ENCODE peak calls at places on chromosomes 13 and 19, in eight cellular contexts. H is fibroblast of lung, F is SK-N-SH, O is GM23338, C is mammary epithelial cell, K is PC-3, U is GM23248, S is hepatocyte. R is an unnamed sample.

GRCh38 chr19:32469796-32470195 is 64.2 kb downstream of the DPY19L3 start:
- DNase-seq in C (no peak), K (no peak), U (peak), S (no peak), O (no peak), H (no peak), F (no peak), R (no peak)

GRCh38 chr13:33931397-33931987 is 113.5 kb downstream of the RFC3 start:
- DNase-seq in S (peak), H (peak), O (peak), K (peak), U (peak), F (peak), C (peak), R (peak)

GRCh38 chr13:26914624-26915023 is 154.0 kb upstream of the GPR12 start:
- DNase-seq in U (no peak), C (peak), F (no peak), H (peak), S (no peak), O (no peak), K (no peak), R (no peak)

GRCh38 chr13:37270206-37271001 is 164.9 kb upstream of the CSNK1A1L start:
- DNase-seq in O (peak), H (peak), C (no peak), F (no peak), K (no peak), U (no peak), S (no peak), R (no peak)

GRCh38 chr13:88294368-88294767 is 623.2 kb downstream of the SLITRK5 start:
- DNase-seq in U (no peak), F (no peak), C (no peak), H (no peak), K (no peak), O (no peak), S (no peak), R (no peak)

GRCh38 chr13:75180805-75181455 is 301.0 kb downstream of the TBC1D4 start:
- DNase-seq in F (no peak), K (peak), O (no peak), C (no peak), U (peak), H (peak), S (no peak), R (peak)

GRCh38 chr13:22960827-22961226 is 220.0 kb upstream of the SGCG start:
- DNase-seq in H (no peak), S (no peak), K (no peak), U (no peak), F (no peak), O (no peak), C (no peak), R (no peak)

GRCh38 chr13:41428155-41428554 is 29.2 kb upstream of the RGCC start:
- DNase-seq in S (no peak), O (peak), H (no peak), U (peak), F (peak), K (no peak), C (no peak), R (no peak)

GRCh38 chr13:41610426-41610825 is 153.1 kb downstream of the RGCC start:
- DNase-seq in H (peak), C (peak), F (no peak), U (peak), S (peak), O (no peak), K (peak), R (peak)

GRCh38 chr19:6218497-6219146 is 61.2 kb downstream of the MLLT1 start:
- DNase-seq in S (peak), U (peak), O (peak), H (peak), C (peak), K (peak), F (peak), R (peak)

GRCh38 chr13:46893820-46894533 is 2.9 kb downstream of the HTR2A start:
- DNase-seq in F (peak), K (peak), O (peak), S (peak), C (peak), H (peak), U (peak), R (peak)

GRCh38 chr13:110012102-110012739 is 225.8 kb upstream of the IRS2 start:
- DNase-seq in K (peak), O (no peak), S (peak), H (peak), F (no peak), C (peak), U (peak), R (peak)

GRCh38 chr13:106133025-106133424 is 402.4 kb downstream of the EFNB2 start:
- DNase-seq in C (peak), H (peak), S (no peak), K (peak), O (no peak), U (peak), F (no peak), R (peak)

GRCh38 chr19:4007836-4008539 is 452 bp downstream of the PIAS4 start:
- DNase-seq in S (peak), H (no peak), O (peak), F (peak), U (peak), K (no peak), C (no peak), R (peak)

GRCh38 chr19:45591004-45591637 is 6.5 kb upstream of the OPA3 start:
- DNase-seq in O (peak), H (peak), K (no peak), S (peak), C (peak), U (peak), F (peak), R (no peak)

GRCh38 chr13:37954191-37954590 is 84.6 kb upstream of the TRPC4 start:
- DNase-seq in H (no peak), K (peak), S (no peak), F (no peak), C (peak), U (no peak), O (no peak), R (no peak)

GRCh38 chr19:48752511-48753365 is at the start of gene FUT1:
- DNase-seq in S (peak), C (peak), O (peak), U (peak), H (no peak), F (peak), K (peak), R (no peak)

GRCh38 chr19:7497292-7497691 is 8.5 kb upstream of the PEX11G start:
- DNase-seq in H (no peak), U (peak), K (no peak), F (no peak), S (no peak), O (peak), C (no peak), R (no peak)

GRCh38 chr13:34696296-34696695 is 245.8 kb upstream of the NBEA start:
- DNase-seq in F (no peak), C (no peak), H (no peak), U (no peak), O (no peak), K (no peak), S (no peak), R (no peak)

GRCh38 chr19:6765738-6766356 is 1.4 kb downstream of the SH2D3A start:
- DNase-seq in O (peak), C (peak), K (peak), S (peak), H (no peak), U (no peak), F (no peak), R (no peak)

GRCh38 chr13:111662895-111663294 is 342.5 kb downstream of the TEX29 start:
- DNase-seq in F (no peak), O (no peak), S (no peak), U (no peak), C (no peak), H (no peak), K (no peak), R (no peak)

GRCh38 chr13:110689711-110690110 is 16.2 kb downstream of the CARS2 start:
- DNase-seq in U (no peak), O (no peak), C (no peak), H (no peak), F (no peak), K (no peak), S (no peak), R (no peak)

GRCh38 chr13:46057251-46058015 is 4.9 kb upstream of the ZC3H13 start:
- DNase-seq in S (no peak), U (peak), K (no peak), H (no peak), C (peak), F (no peak), O (no peak), R (no peak)

GRCh38 chr13:102983496-102983895 is 82.7 kb downstream of the SLC10A2 start:
- DNase-seq in H (no peak), O (no peak), K (no peak), C (peak), U (peak), F (no peak), S (no peak), R (no peak)

GRCh38 chr13:31053098-31053497 is 108.6 kb downstream of the HSPH1 start:
- DNase-seq in K (peak), O (no peak), U (peak), C (peak), F (no peak), S (no peak), H (no peak), R (no peak)

GRCh38 chr13:98184796-98185195 is 7.7 kb upstream of the RNF113B start:
- DNase-seq in U (peak), O (no peak), H (no peak), C (no peak), S (no peak), K (no peak), F (no peak), R (no peak)

GRCh38 chr19:39416152-39416551 is 3.7 kb downstream of the PLEKHG2 start:
- DNase-seq in H (no peak), O (no peak), S (no peak), F (no peak), K (no peak), C (no peak), U (no peak), R (no peak)

GRCh38 chr19:38386300-38386967 is 1.4 kb downstream of the GGN start:
- DNase-seq in S (peak), H (no peak), F (no peak), K (no peak), C (no peak), U (no peak), O (peak), R (no peak)

GRCh38 chr13:102020611-102021216 is 381.1 kb downstream of the FGF14 start:
- DNase-seq in U (no peak), C (peak), O (no peak), H (no peak), K (peak), F (no peak), S (no peak), R (no peak)

GRCh38 chr13:48595330-48596127 is 58.2 kb upstream of the CYSLTR2 start:
- DNase-seq in C (peak), F (peak), H (peak), O (peak), S (peak), K (peak), U (peak), R (peak)

GRCh38 chr19:10112895-10113591 is 1.6 kb downstream of the P2RY11 start:
- DNase-seq in K (peak), C (no peak), O (peak), S (peak), U (peak), F (peak), H (no peak), R (no peak)

DNA sequence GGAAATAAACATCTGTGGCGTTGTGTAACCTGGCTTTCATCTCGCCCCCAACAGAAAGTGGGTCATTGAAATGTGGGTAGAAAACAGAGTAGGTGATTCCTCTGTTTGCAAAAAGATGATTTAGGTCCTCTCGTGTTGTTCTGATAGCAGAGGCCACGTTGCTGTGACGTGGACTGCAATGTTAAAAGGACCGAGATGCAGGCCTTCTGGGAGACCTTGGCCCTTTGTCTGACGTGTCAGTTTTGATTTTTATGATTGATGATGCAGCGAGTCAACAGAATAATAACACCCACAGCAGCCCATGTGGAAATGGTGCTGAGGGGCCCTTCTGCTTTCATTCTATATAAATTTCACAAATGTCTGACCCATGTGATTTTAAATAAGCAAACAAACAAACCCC is 68.9 kb downstream of the FGF9 start:
- DNase-seq in C (no peak), K (no peak), H (no peak), U (no peak), S (no peak), O (no peak), F (no peak), R (no peak)
- H3K4me2 ChIP-seq in C (no peak), K (no peak), H (no peak), U (no peak), S (no peak), O (no peak), F (no peak), R (no peak)

DNA sequence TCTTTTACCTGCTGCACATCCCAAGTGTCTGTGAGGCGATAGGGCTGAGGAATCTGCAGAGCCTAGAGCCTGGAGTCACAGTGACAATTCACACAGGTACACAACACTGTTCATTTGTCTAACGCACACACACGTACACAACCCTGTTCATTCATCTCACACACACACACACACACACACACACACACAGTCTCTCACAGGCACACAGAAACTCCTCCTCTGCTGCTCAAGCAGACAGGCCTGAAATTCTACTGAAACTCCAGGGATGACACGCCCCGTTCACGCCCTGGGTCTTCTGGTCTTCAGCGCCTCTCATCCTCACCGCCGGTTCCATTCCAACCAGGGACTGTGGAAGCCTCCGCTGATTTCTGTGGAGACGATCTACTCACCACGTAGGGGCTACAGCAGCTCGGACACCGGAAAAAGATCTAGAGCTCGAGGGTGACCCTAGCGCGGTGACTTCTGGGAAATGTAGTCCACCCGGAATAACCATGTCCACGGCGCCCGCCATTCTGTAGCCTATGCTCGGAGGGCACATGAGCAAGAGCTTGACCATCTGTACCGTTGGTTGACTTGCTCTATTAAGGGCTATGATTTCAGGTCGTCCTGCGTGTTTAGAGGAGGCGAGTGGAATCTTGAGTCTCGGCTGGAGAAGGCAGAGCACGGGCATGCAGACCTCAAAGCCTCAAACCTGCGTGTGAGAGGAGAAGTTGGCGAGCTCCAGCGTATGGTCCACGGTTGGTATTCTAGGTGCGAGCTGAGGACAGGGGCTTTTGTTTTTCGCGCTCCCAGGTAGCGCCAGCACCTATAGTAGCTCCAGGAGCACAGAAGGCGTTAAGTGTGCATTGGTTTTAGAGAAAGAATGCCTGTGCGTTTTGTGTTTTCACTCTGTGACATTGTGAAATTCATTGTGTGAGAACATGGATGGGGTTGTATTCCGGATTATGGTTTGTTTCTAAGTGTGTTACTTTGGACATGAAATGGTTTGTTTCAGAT is 33.4 kb downstream of the ZNF45 start:
- DNase-seq in H (peak), O (peak), F (peak), U (peak), C (peak), K (no peak), S (peak), R (peak)
- H3K4me2 ChIP-seq in H (peak), O (peak), F (peak), U (peak), C (peak), K (no peak), S (peak), R (peak)

DNA sequence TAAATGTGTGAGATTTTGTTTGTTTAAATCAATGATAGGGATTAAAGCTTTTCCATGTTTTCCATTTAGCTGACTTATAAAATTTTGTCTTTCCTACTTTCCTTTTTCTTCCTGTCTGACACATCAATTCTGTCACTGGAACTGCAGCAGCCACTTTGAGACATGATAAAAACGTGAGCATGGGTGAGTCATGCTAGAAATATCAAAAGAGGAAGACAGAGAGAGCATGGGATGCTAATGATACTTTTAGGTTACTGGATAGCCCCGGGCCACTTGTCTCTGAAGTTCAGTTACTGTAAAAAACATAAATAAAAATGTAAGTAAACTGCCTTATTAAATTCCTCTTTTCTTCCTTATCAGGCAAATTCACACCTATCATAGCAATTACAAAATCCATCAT is 1332.0 kb upstream of the PCDH20 start:
- DNase-seq in U (peak), K (peak), F (no peak), S (peak), C (no peak), H (no peak), O (no peak), R (no peak)
- H3K4me2 ChIP-seq in U (no peak), K (no peak), F (no peak), S (no peak), C (no peak), H (no peak), O (no peak), R (no peak)

GRCh38 chr13:21476893-21477472 is 17.9 kb upstream of the ZDHHC20 start:
- DNase-seq in O (peak), K (peak), S (peak), H (peak), U (peak), C (peak), F (peak), R (peak)

GRCh38 chr13:21475115-21475514 is 16.0 kb upstream of the ZDHHC20 start:
- DNase-seq in H (no peak), F (no peak), C (no peak), S (no peak), K (no peak), O (no peak), U (no peak), R (no peak)

GRCh38 chr13:21481359-21481758 is 22.3 kb upstream of the ZDHHC20 start:
- DNase-seq in C (peak), O (no peak), U (peak), K (peak), F (peak), S (no peak), H (no peak), R (no peak)

GRCh38 chr13:21483748-21484147 is 24.6 kb upstream of the ZDHHC20 start:
- DNase-seq in U (no peak), H (no peak), O (no peak), K (no peak), S (no peak), F (no peak), C (no peak), R (no peak)

DNA sequence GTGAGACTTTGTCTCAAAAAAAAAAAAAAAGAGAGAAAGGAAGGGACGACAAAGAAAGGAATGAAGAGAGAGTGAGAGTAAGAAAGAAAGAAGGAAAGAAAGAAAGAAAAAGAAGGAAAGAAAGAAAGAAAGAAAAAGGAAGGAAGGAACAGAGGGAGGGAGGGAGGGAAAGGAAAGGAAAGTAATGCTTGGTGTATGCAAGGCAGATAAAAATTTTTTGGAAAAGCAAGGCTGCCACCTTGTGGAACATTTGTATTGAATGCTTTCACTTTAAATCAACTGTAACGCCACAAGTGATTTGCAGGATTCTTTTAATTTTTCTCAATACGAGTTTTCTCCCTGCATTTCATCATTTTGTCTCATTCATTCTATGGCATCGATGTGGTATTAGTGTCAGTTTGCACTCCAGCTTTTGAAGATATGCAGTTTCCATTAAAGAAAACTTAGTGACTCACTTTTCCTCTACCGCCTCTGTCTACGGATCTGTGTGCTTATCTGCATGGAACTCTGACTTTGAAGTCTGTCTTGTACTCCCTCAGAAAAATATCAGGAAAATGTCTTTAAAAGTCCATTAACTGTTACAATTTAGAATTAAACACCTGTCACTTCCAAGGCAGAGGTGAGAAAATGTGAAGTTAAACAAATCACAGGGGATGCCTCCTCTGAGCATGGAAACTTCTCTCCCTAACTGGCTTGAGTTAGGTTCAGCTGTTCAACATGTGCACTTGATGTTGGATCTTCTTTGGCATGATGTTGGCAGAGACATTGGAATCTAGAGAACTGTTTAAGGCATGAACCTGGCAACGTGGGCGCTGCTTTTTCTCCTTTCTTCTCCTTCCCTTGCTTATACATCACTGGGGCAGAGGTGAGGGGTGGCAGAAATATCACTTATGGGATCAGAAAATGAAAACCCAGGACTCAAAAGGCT is 20.0 kb upstream of the ZDHHC20 start:
- DNase-seq in O (peak), H (peak), C (peak), U (peak), S (peak), F (peak), K (peak), R (peak)
- H3K4me2 ChIP-seq in O (no peak), H (peak), C (peak), U (peak), S (peak), F (peak), K (peak), R (peak)

DNA sequence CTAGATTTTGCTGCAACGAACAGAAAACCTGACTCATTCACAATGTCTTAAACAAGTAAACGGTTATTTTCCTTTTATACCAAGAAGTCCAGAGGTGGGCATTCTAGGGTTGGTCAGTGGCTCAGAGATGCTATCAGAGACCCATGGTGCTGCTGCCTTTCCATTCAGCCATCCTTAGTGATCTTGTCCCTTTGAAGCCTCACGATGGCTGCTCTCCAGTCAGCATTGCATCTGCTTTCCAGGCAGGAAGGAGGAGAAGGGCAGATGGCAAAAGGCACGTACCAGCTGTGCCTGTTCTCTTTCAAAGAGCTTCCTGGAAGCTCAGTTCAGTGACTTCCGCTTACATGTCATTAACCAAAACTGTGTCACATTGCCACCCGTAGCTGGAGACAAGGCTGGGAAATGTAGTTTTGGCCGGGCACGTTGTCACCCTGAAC is 30.1 kb downstream of the WDFY2 start:
- DNase-seq in F (peak), K (no peak), S (no peak), O (no peak), H (no peak), C (no peak), U (peak), R (no peak)
- H3K4me2 ChIP-seq in F (peak), K (no peak), S (no peak), O (no peak), H (peak), C (no peak), U (peak), R (no peak)